ENCODE peak calls at places on chromosomes 13 and 19, in four cellular contexts. I is activated naive CD4-positive, alpha-beta T cell; T is AG10803; Z is foreskin fibroblast. U is an unnamed sample.

GRCh38 chr13:42071667-42072419 is 23.4 kb downstream of the DGKH start:
- DNase-seq in I (no peak), T (no peak), Z (no peak), U (no peak)

GRCh38 chr13:23707674-23708073 is 137.5 kb downstream of the TNFRSF19 start:
- DNase-seq in I (no peak), T (peak), Z (no peak), U (no peak)

GRCh38 chr13:112657850-112658445 is 31.9 kb upstream of the ATP11A start:
- DNase-seq in I (no peak), T (peak), Z (peak), U (no peak)

GRCh38 chr19:21698215-21698614 is 69.2 kb downstream of the ZNF100 start:
- DNase-seq in I (no peak), T (peak), Z (peak), U (no peak)

GRCh38 chr19:6803036-6803404 is 30.5 kb downstream of the VAV1 start:
- DNase-seq in I (no peak), T (no peak), Z (no peak), U (no peak)

GRCh38 chr19:5150331-5150901 is 181.5 kb downstream of the KDM4B start:
- DNase-seq in I (no peak), T (no peak), Z (no peak), U (no peak)

GRCh38 chr13:110689041-110689440 is 16.9 kb downstream of the CARS2 start:
- DNase-seq in I (no peak), T (no peak), Z (no peak), U (no peak)

GRCh38 chr19:28489126-28489660 is 723.8 kb downstream of the UQCRFS1 start:
- DNase-seq in I (no peak), T (no peak), Z (no peak), U (no peak)

GRCh38 chr19:40320558-40320935 is 27.6 kb downstream of the C19orf47 start:
- DNase-seq in I (no peak), T (no peak), Z (no peak), U (no peak)

GRCh38 chr13:27979001-27979643 is 9.4 kb downstream of the URAD start:
- DNase-seq in I (no peak), T (no peak), Z (no peak), U (no peak)

GRCh38 chr13:59906413-59907027 is 257.2 kb downstream of the DIAPH3 start:
- DNase-seq in I (no peak), T (peak), Z (peak), U (no peak)

GRCh38 chr19:33447336-33448158 is 74.0 kb downstream of the CEBPG start:
- DNase-seq in I (no peak), T (no peak), Z (no peak), U (no peak)

GRCh38 chr19:33194884-33195710 is 967 bp downstream of the LRP3 start:
- DNase-seq in I (no peak), T (peak), Z (peak), U (no peak)

GRCh38 chr13:47256618-47257017 is 359.8 kb upstream of the HTR2A start:
- DNase-seq in I (no peak), T (peak), Z (peak), U (no peak)

GRCh38 chr13:57637515-57637914 is 6.0 kb downstream of the PCDH17 start:
- DNase-seq in I (no peak), T (no peak), Z (no peak), U (no peak)

GRCh38 chr13:77832339-77833100 is 86.1 kb downstream of the EDNRB start:
- DNase-seq in I (no peak), T (peak), Z (no peak), U (no peak)

GRCh38 chr13:52195052-52195837 is 35.8 kb upstream of the NEK3 start:
- DNase-seq in I (peak), T (peak), Z (peak), U (peak)

GRCh38 chr13:113122571-113123225 is at the start of gene F10:
- DNase-seq in I (no peak), T (peak), Z (peak), U (no peak)

GRCh38 chr19:43464089-43464775 is 1.2 kb downstream of the LYPD3 start:
- DNase-seq in I (peak), T (no peak), Z (no peak), U (peak)

GRCh38 chr19:19558636-19559035 is 20.6 kb downstream of the CILP2 start:
- DNase-seq in I (no peak), T (no peak), Z (no peak), U (no peak)

GRCh38 chr13:24692541-24692940 is 12.3 kb downstream of the ATP12A start:
- DNase-seq in I (no peak), T (peak), Z (peak), U (no peak)

GRCh38 chr13:53821632-53822031 is 793.0 kb downstream of the OLFM4 start:
- DNase-seq in I (no peak), T (no peak), Z (no peak), U (no peak)

GRCh38 chr19:49801966-49802661 is 11.0 kb downstream of the FUZ start:
- DNase-seq in I (no peak), T (peak), Z (peak), U (no peak)

GRCh38 chr19:4866595-4867424 is 657 bp downstream of the PLIN3 start:
- DNase-seq in I (peak), T (peak), Z (no peak), U (peak)

GRCh38 chr13:59823495-59823894 is 340.2 kb downstream of the DIAPH3 start:
- DNase-seq in I (no peak), T (peak), Z (peak), U (no peak)

GRCh38 chr19:14563989-14564650 is 7.7 kb downstream of the NDUFB7 start:
- DNase-seq in I (peak), T (no peak), Z (no peak), U (no peak)

GRCh38 chr19:28744014-28744413 is 468.9 kb downstream of the UQCRFS1 start:
- DNase-seq in I (no peak), T (no peak), Z (no peak), U (no peak)

GRCh38 chr13:67515895-67516294 is 285.8 kb upstream of the PCDH9 start:
- DNase-seq in I (no peak), T (peak), Z (peak), U (no peak)

GRCh38 chr13:20193924-20194631 is 1.3 kb upstream of the GJB2 start:
- DNase-seq in I (no peak), T (no peak), Z (no peak), U (no peak)

GRCh38 chr19:58544591-58545285 is 874 bp downstream of the TRIM28 start:
- DNase-seq in I (no peak), T (peak), Z (peak), U (peak)

GRCh38 chr19:30328096-30328495 is 44.1 kb upstream of the ZNF536 start:
- DNase-seq in I (no peak), T (no peak), Z (no peak), U (no peak)

GRCh38 chr13:26372747-26373146 is 118.8 kb downstream of the CDK8 start:
- DNase-seq in I (no peak), T (no peak), Z (no peak), U (no peak)

GRCh38 chr19:13022859-13023636 is 27.8 kb downstream of the NFIX start:
- DNase-seq in I (no peak), T (peak), Z (peak), U (no peak)

U was measured in stimulated activated CD4-positive, alpha-beta T cell treated with anti-CD3 and anti-CD28 coated beads, Interleukin-15, amount 100 ng/mL, for 1 hour.